ENCODE peak calls at places on chromosomes 12 and 14, in six cellular contexts. X, S, L, N, P and M are unnamed samples.

GRCh38 chr14:51703787-51704186 is 52.1 kb downstream of the FRMD6 start:
- DNase-seq in N (no peak), L (no peak), X (no peak), S (no peak), P (no peak), M (no peak)

GRCh38 chr14:30240002-30240401 is 312.4 kb upstream of the PRKD1 start:
- DNase-seq in N (no peak), P (peak), S (no peak), X (no peak), L (no peak), M (no peak)

GRCh38 chr12:67069451-67070306 is 199.5 kb upstream of the CAND1 start:
- DNase-seq in L (peak), S (peak), X (peak), N (no peak), P (peak), M (no peak)

GRCh38 chr12:108117163-108117849 is 11.8 kb upstream of the WSCD2 start:
- DNase-seq in P (no peak), N (no peak), L (peak), X (no peak), S (no peak), M (no peak)

GRCh38 chr14:69464829-69465228 is 19.7 kb upstream of the PLEKHD1 start:
- DNase-seq in P (no peak), L (no peak), N (peak), X (no peak), S (peak), M (peak)

GRCh38 chr14:60166144-60166543 is 946 bp upstream of the DHRS7 start:
- DNase-seq in P (no peak), S (peak), L (peak), X (no peak), N (no peak), M (no peak)

GRCh38 chr12:56029666-56030293 is 8.9 kb downstream of the IKZF4 start:
- DNase-seq in N (peak), X (peak), S (peak), P (peak), L (peak), M (peak)

GRCh38 chr12:90102957-90103652 is 394.5 kb upstream of the ATP2B1 start:
- DNase-seq in S (peak), L (peak), P (peak), N (peak), X (peak), M (no peak)

GRCh38 chr14:50335989-50336391 is 23.9 kb downstream of the DMAC2L start:
- DNase-seq in S (peak), L (no peak), N (peak), X (peak), P (peak), M (no peak)

GRCh38 chr12:89883630-89884364 is 175.2 kb upstream of the ATP2B1 start:
- DNase-seq in N (no peak), X (no peak), P (peak), L (no peak), S (no peak), M (no peak)

GRCh38 chr12:37546206-37546605 is 770.4 kb upstream of the ALG10B start:
- DNase-seq in N (no peak), S (no peak), L (no peak), P (no peak), X (no peak), M (no peak)

GRCh38 chr12:37547611-37548010 is 769.0 kb upstream of the ALG10B start:
- DNase-seq in L (no peak), P (no peak), X (no peak), S (no peak), N (no peak), M (no peak)

GRCh38 chr12:37545759-37546158 is 770.8 kb upstream of the ALG10B start:
- DNase-seq in S (no peak), N (no peak), X (no peak), L (no peak), P (no peak), M (no peak)

GRCh38 chr12:37546901-37547475 is 769.6 kb upstream of the ALG10B start:
- DNase-seq in X (no peak), L (no peak), P (no peak), N (no peak), S (no peak), M (no peak)

GRCh38 chr12:37548266-37548805 is 768.2 kb upstream of the ALG10B start:
- DNase-seq in X (no peak), S (no peak), N (no peak), P (no peak), L (no peak), M (no peak)
- H3K4me3 ChIP-seq in X (no peak), S (no peak), N (no peak), P (no peak), L (no peak), M (no peak)

GRCh38 chr12:131728720-131729119 is 17.8 kb downstream of the SFSWAP start:
- DNase-seq in X (no peak), S (no peak), N (no peak), P (no peak), L (no peak), M (no peak)
- H3K4me3 ChIP-seq in X (no peak), S (no peak), N (no peak), P (no peak), L (no peak), M (no peak)

DNA sequence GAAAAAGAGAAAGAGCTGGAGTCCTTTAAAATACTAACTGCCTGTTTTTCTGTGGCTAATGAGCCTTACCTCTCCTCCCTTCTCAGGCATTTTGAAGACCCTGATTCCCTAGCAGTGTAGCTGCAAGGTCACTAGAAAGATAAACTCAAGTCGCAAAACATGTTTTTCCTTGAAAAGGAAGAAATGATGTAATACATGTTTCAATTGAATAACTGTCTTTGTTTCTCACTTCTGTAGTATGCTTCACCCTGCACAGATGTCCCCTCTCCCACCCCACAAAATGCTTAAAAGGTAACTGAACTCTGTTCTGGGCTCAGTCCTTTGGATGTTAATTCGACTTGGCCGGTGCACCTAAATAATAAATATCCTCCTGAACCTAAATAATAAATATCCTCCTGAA is 1350.3 kb downstream of the TMEM121 start:
- DNase-seq in X (no peak), L (no peak), N (no peak), S (no peak), P (no peak), M (no peak)
- H3K4me3 ChIP-seq in X (no peak), L (no peak), N (no peak), S (no peak), P (no peak), M (no peak)

GRCh38 chr12:49730568-49731101 is 10.7 kb upstream of the TMBIM6 start:
- DNase-seq in X (no peak), P (no peak), S (no peak), L (no peak), N (no peak), M (no peak)

GRCh38 chr12:49730050-49730449 is 11.3 kb upstream of the TMBIM6 start:
- DNase-seq in L (no peak), X (no peak), P (no peak), N (no peak), S (no peak), M (no peak)

GRCh38 chr12:49733219-49734017 is 7.9 kb upstream of the TMBIM6 start:
- DNase-seq in L (no peak), S (no peak), X (no peak), P (peak), N (no peak), M (no peak)

GRCh38 chr12:49728446-49728845 is 12.9 kb upstream of the TMBIM6 start:
- DNase-seq in N (no peak), X (no peak), S (no peak), P (no peak), L (no peak), M (no peak)
- H3K4me3 ChIP-seq in N (no peak), X (no peak), S (no peak), P (no peak), L (no peak), M (no peak)

DNA sequence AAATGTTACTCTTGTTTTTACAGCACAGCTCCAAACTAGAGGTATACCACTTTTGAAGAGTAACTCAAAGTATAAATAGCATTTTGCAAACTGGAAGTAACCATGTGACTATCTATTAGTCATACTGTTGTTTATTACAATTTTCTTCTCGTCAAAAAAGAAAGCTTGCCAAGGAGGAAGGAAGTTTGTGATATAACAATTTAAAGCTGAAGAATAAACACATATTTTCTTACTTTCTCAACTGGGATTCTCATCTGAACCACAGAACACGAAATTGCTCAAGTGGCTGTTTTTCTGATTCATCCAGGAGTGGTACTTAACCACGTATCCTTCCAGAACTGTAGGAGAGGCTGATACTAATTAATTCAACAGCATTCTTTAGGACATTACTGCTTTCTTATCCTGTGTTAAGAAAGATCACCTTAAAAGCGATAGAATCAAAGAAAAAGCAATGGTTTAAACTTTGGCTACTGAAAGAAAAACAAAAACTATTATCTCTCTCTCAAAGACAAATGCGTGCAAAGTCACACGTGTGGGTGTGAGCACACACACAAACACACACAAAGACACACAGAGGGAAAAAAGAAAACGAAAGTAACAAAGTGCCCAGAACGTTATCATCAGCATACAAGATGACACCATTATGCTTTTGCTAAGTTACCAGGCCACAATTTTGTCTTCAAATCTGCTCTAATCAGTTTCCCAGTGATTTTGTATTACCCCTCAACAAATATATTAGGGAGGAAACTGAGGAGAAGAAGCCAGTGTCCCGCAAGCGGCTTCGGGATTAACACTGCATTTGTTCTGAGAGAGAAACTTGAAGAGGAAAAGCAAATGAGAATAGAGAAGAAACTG is at the start of gene CLEC2B:
- DNase-seq in N (peak), P (peak), S (peak), X (no peak), L (no peak), M (peak)
- H3K4me3 ChIP-seq in N (peak), P (no peak), S (peak), X (no peak), L (peak), M (peak)

GRCh38 chr12:12927211-12928079 is 24.5 kb downstream of the GPRC5D start:
- DNase-seq in X (peak), P (no peak), N (no peak), S (peak), L (no peak), M (no peak)
- H3K4me3 ChIP-seq in X (no peak), P (no peak), N (peak), S (no peak), L (no peak), M (no peak)

DNA sequence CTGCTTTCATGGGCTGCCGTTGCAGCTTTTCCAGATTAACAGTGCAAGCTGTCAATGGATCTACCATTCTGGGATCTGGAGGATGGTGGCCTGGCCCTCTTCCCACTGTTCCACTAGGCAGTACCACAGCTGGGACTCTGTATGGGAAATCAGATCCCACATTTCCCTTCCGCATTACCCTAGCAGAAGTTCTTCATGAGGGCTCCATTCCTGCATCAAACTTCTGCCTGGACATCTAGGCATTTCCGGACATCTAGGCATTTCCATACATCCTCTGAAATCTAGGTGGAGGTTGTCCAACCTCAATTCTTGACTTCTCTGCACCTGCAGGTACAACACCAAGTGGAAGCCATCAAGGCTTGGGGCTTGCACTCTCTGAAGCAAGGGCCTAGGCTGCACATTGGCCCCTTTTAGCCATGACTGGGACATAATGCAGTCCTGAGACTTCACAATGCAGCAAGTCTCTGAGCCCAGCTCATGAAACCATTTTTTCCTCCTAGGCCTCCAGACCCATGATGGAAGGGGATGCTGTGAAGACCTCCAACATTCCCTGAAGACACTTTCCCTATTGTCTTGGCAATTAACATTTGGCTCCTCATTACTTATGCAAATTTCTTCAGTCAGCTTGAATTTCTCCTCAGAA is 863.3 kb downstream of the C12orf50 start:
- DNase-seq in P (no peak), L (no peak), S (no peak), X (no peak), N (no peak), M (no peak)
- H3K4me3 ChIP-seq in P (no peak), L (no peak), S (no peak), X (no peak), N (no peak), M (no peak)

DNA sequence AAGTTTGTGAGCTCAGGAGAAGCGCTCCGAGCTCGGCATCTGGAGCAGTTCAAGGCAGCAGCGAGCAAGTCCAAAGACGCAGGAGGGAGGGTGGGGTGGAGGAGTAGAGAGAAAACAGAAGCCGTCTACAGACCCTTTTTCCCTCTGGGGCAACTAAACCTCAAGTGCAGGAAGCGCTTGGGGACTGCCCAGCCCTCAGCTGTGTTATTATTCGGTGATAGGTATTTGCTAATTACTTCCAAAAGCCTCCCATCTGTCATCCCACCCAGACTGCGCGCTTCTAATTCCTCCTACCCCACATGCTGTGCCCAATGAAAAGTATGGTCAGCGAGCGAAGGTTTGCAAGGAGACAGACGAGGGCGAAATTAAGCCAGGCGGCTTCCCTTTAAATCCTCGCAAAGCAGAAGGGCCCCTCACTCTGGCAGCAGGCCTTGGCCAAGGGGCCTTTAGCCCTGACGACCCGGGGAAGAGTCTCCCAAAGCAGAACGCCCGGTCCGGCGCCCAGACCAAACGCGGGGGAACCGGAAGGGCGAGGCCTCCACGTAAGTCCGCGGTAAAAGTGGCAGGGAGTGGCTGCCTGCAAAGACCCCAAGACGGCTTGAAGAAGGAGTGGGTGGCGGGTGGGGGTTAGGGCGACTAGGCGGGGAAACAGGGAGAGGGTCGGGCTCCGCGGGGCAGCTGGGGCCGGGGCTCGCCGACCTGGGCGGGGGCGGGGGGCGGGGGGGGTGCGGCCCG is 502 bp upstream of the CD9 start:
- DNase-seq in L (no peak), P (peak), N (no peak), X (peak), S (peak), M (peak)
- H3K4me3 ChIP-seq in L (no peak), P (peak), N (peak), X (peak), S (peak), M (peak)

DNA sequence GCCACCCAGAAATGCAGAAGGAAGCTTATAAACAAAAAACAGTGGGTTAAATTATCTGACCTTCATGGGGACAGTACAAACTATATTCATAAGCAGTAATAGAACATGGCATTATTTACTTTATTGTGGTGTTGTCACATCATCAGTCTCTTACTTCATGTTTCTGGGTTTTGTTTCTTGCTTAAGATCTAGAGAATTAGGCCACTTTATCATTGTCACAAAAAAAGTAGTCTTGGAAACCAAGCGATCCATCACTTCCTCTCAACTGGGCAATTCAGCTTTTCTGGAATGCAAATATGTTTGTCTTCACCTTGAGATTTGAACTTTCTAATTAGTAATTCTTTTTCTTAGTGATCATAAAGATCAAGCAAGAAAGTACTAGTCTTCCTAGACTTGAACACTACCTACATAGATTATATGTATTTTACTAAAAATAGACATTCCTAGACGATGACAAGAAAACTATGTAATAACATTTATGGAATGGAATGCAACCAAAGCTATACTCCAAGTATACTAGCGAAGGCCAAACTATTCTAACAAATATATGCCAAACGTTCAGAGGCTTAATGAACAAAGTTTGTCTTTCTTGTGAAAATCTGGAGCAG is 363.4 kb downstream of the DAD1 start:
- DNase-seq in P (no peak), X (no peak), N (peak), S (peak), L (no peak), M (peak)
- H3K4me3 ChIP-seq in P (no peak), X (no peak), N (no peak), S (no peak), L (peak), M (no peak)